ENCODE peak calls at places on chromosomes 7 and 10, in nine cellular contexts. One of them, this sample, is unnamed.

GRCh38 chr10:95445837-95446347 is 115.3 kb downstream of the SORBS1 start:
- DNase-seq in GM20000: peak; percentile 71
- DNase-seq in HFF-Myc: peak; percentile 45
- DNase-seq in tibial nerve: no peak
- DNase-seq in nephron progenitor cell: peak; percentile 46
- DNase-seq in heart left ventricle: peak; percentile 53
- DNase-seq in WTC11: peak; percentile 67
- DNase-seq in GM13977: peak; percentile 68
- DNase-seq in heart right ventricle: no peak
- DNase-seq in this sample: peak; percentile 44

GRCh38 chr7:130639391-130639790 is 29.2 kb downstream of the COPG2 start:
- DNase-seq in GM20000: no peak
- DNase-seq in HFF-Myc: no peak
- DNase-seq in tibial nerve: no peak
- DNase-seq in nephron progenitor cell: no peak
- DNase-seq in heart left ventricle: no peak
- DNase-seq in WTC11: no peak
- DNase-seq in GM13977: no peak
- DNase-seq in heart right ventricle: no peak
- DNase-seq in this sample: no peak

GRCh38 chr7:102096706-102097427 is 189.8 kb upstream of the SH2B2 start:
- DNase-seq in GM20000: no peak
- DNase-seq in HFF-Myc: no peak
- DNase-seq in tibial nerve: no peak
- DNase-seq in nephron progenitor cell: no peak
- DNase-seq in heart left ventricle: no peak
- DNase-seq in WTC11: no peak
- DNase-seq in GM13977: no peak
- DNase-seq in heart right ventricle: no peak
- DNase-seq in this sample: no peak

GRCh38 chr10:33441561-33441960 is 107.1 kb upstream of the NRP1 start:
- DNase-seq in GM20000: no peak
- DNase-seq in HFF-Myc: no peak
- DNase-seq in tibial nerve: no peak
- DNase-seq in nephron progenitor cell: no peak
- DNase-seq in heart left ventricle: no peak
- DNase-seq in WTC11: no peak
- DNase-seq in GM13977: no peak
- DNase-seq in heart right ventricle: no peak
- DNase-seq in this sample: no peak

GRCh38 chr7:115707236-115707635 is 323.3 kb downstream of the TFEC start:
- DNase-seq in GM20000: no peak
- DNase-seq in HFF-Myc: peak; percentile 11
- DNase-seq in tibial nerve: no peak
- DNase-seq in nephron progenitor cell: no peak
- DNase-seq in heart left ventricle: no peak
- DNase-seq in WTC11: peak; percentile 20
- DNase-seq in GM13977: peak; percentile 1
- DNase-seq in heart right ventricle: no peak
- DNase-seq in this sample: peak; percentile 6

GRCh38 chr7:7681191-7681935 is 37.0 kb downstream of the RPA3 start:
- DNase-seq in GM20000: peak; percentile 20
- DNase-seq in HFF-Myc: no peak
- DNase-seq in tibial nerve: peak; percentile 92
- DNase-seq in nephron progenitor cell: no peak
- DNase-seq in heart left ventricle: no peak
- DNase-seq in WTC11: no peak
- DNase-seq in GM13977: peak; percentile 23
- DNase-seq in heart right ventricle: no peak
- DNase-seq in this sample: peak; percentile 65

GRCh38 chr7:156827587-156828203 is 65.3 kb downstream of the LMBR1 start:
- DNase-seq in GM20000: no peak
- DNase-seq in HFF-Myc: no peak
- DNase-seq in tibial nerve: no peak
- DNase-seq in nephron progenitor cell: no peak
- DNase-seq in heart left ventricle: no peak
- DNase-seq in WTC11: no peak
- DNase-seq in GM13977: peak; percentile 10
- DNase-seq in heart right ventricle: no peak
- DNase-seq in this sample: no peak

GRCh38 chr7:142832452-142832851 is 22.4 kb upstream of the EPHB6 start:
- DNase-seq in GM20000: no peak
- DNase-seq in HFF-Myc: no peak
- DNase-seq in tibial nerve: no peak
- DNase-seq in nephron progenitor cell: no peak
- DNase-seq in heart left ventricle: no peak
- DNase-seq in WTC11: no peak
- DNase-seq in GM13977: no peak
- DNase-seq in heart right ventricle: no peak
- DNase-seq in this sample: no peak

GRCh38 chr7:139749545-139749944 is 28.3 kb downstream of the HIPK2 start:
- DNase-seq in GM20000: no peak
- DNase-seq in HFF-Myc: no peak
- DNase-seq in tibial nerve: no peak
- DNase-seq in nephron progenitor cell: no peak
- DNase-seq in heart left ventricle: no peak
- DNase-seq in WTC11: no peak
- DNase-seq in GM13977: no peak
- DNase-seq in heart right ventricle: no peak
- DNase-seq in this sample: no peak

GRCh38 chr10:45673074-45673628 is 579 bp upstream of the ZFAND4 start:
- DNase-seq in GM20000: no peak
- DNase-seq in HFF-Myc: no peak
- DNase-seq in tibial nerve: peak; percentile 11
- DNase-seq in nephron progenitor cell: no peak
- DNase-seq in heart left ventricle: peak; percentile 34
- DNase-seq in WTC11: peak; percentile 17
- DNase-seq in GM13977: no peak
- DNase-seq in heart right ventricle: peak; percentile 15
- DNase-seq in this sample: no peak

GRCh38 chr10:17031656-17032630 is 97.7 kb downstream of the CUBN start:
- DNase-seq in GM20000: no peak
- DNase-seq in HFF-Myc: no peak
- DNase-seq in tibial nerve: no peak
- DNase-seq in nephron progenitor cell: no peak
- DNase-seq in heart left ventricle: no peak
- DNase-seq in WTC11: no peak
- DNase-seq in GM13977: no peak
- DNase-seq in heart right ventricle: no peak
- DNase-seq in this sample: no peak

GRCh38 chr10:83564889-83565588 is 574.3 kb upstream of the GHITM start:
- DNase-seq in GM20000: no peak
- DNase-seq in HFF-Myc: no peak
- DNase-seq in tibial nerve: no peak
- DNase-seq in nephron progenitor cell: no peak
- DNase-seq in heart left ventricle: no peak
- DNase-seq in WTC11: no peak
- DNase-seq in GM13977: no peak
- DNase-seq in heart right ventricle: no peak
- DNase-seq in this sample: no peak

GRCh38 chr7:1947586-1948217 is 277.6 kb downstream of the ELFN1 start:
- DNase-seq in GM20000: no peak
- DNase-seq in HFF-Myc: no peak
- DNase-seq in tibial nerve: no peak
- DNase-seq in nephron progenitor cell: no peak
- DNase-seq in heart left ventricle: no peak
- DNase-seq in WTC11: no peak
- DNase-seq in GM13977: no peak
- DNase-seq in heart right ventricle: peak; percentile 9
- DNase-seq in this sample: no peak

GRCh38 chr7:2271273-2272026 is 29.4 kb downstream of the NUDT1 start:
- DNase-seq in GM20000: no peak
- DNase-seq in HFF-Myc: no peak
- DNase-seq in tibial nerve: no peak
- DNase-seq in nephron progenitor cell: no peak
- DNase-seq in heart left ventricle: no peak
- DNase-seq in WTC11: no peak
- DNase-seq in GM13977: no peak
- DNase-seq in heart right ventricle: no peak
- DNase-seq in this sample: no peak

GRCh38 chr7:93160410-93160809 is 12.2 kb upstream of the SAMD9L start:
- DNase-seq in GM20000: no peak
- DNase-seq in HFF-Myc: no peak
- DNase-seq in tibial nerve: no peak
- DNase-seq in nephron progenitor cell: no peak
- DNase-seq in heart left ventricle: no peak
- DNase-seq in WTC11: no peak
- DNase-seq in GM13977: no peak
- DNase-seq in heart right ventricle: no peak
- DNase-seq in this sample: no peak

GRCh38 chr7:149690688-149691446 is 82.5 kb downstream of the ZNF467 start:
- DNase-seq in GM20000: no peak
- DNase-seq in HFF-Myc: peak; percentile 27
- DNase-seq in tibial nerve: peak; percentile 67
- DNase-seq in nephron progenitor cell: peak; percentile 80
- DNase-seq in heart left ventricle: peak; percentile 32
- DNase-seq in WTC11: peak; percentile 96
- DNase-seq in GM13977: no peak
- DNase-seq in heart right ventricle: peak; percentile 20
- DNase-seq in this sample: peak; percentile 54

GRCh38 chr10:93115661-93116383 is 42.1 kb downstream of the CYP26A1 start:
- DNase-seq in GM20000: peak; percentile 66
- DNase-seq in HFF-Myc: peak; percentile 39
- DNase-seq in tibial nerve: peak; percentile 86
- DNase-seq in nephron progenitor cell: peak; percentile 63
- DNase-seq in heart left ventricle: peak; percentile 49
- DNase-seq in WTC11: peak; percentile 88
- DNase-seq in GM13977: peak; percentile 70
- DNase-seq in heart right ventricle: peak; percentile 53
- DNase-seq in this sample: peak; percentile 80
- TF ChIP-seq CTCF in GM20000: peak; percentile 45
- TF ChIP-seq CTCF in HFF-Myc: peak; percentile 66
- TF ChIP-seq CTCF in tibial nerve: no peak
- TF ChIP-seq CTCF in nephron progenitor cell: no peak
- TF ChIP-seq CTCF in heart left ventricle: peak; percentile 49
- TF ChIP-seq CTCF in WTC11: peak; percentile 47
- TF ChIP-seq CTCF in GM13977: peak; percentile 79
- TF ChIP-seq CTCF in heart right ventricle: peak; percentile 42
- TF ChIP-seq CTCF in this sample: peak; percentile 55

DNA sequence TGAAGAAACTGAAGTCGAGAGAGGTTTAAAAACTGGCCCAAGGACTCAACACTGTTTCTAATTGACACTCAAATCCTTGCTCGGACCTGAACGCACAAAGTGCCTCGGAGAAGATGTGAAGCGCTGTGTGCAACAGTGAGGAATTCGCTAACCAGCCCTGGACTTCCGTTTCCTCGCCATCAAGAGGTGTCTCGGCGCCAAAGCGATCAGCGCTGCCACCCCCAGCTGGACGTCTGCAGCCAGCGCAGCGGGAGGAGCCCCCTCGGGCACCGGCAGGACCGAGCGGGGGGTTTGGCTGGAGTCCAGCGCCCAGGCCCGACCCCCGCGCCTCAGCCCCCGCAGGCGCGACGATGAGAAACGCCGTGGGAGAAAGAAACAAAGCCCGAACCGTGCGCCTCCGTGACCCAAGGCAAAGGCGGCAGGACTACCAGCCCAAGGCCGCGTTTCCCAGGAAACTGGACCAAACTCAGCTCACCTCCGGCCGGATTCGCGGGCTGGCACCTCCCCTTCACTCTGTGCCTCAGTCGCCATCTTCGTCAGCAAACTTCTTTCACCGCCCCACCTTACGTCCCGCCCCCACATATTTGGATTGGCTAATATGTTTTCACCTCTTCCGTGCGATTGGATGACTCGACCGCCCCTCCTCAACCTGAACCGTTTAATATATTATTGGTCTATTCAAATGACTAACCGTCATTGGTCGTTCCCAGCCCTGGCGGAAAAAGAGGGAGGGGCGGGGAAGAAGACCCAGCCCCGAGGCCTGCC is at the start of gene ARHGAP19:
- DNase-seq in GM20000: peak; percentile 95
- DNase-seq in HFF-Myc: peak; percentile 98
- DNase-seq in tibial nerve: peak; percentile 96
- DNase-seq in nephron progenitor cell: peak; percentile 92
- DNase-seq in heart left ventricle: peak; percentile 97
- DNase-seq in WTC11: peak; percentile 93
- DNase-seq in GM13977: peak; percentile 95
- DNase-seq in heart right ventricle: peak; percentile 89
- DNase-seq in this sample: peak; percentile 98
- TF ChIP-seq CTCF in GM20000: no peak
- TF ChIP-seq CTCF in HFF-Myc: no peak
- TF ChIP-seq CTCF in tibial nerve: no peak
- TF ChIP-seq CTCF in nephron progenitor cell: no peak
- TF ChIP-seq CTCF in heart left ventricle: no peak
- TF ChIP-seq CTCF in WTC11: no peak
- TF ChIP-seq CTCF in GM13977: peak; percentile 6
- TF ChIP-seq CTCF in heart right ventricle: no peak
- TF ChIP-seq CTCF in this sample: no peak

DNA sequence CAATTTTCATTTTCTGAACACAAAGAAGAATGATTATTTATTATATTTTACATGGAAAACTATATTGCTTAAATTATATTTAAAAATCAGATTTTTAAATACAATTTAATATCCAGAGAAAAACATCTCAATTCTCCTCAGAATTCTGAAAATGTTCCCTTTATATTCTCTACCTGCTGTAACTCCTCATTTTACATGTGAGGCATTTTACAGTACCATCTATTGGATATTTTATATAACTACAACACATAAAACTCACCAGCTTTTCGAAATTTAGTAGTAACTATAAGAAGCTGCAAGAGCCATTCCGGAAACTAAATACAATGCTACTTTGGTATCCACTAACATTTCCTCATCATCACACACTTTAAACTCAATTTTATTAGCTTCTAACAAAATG is 264.6 kb downstream of the DGKB start:
- DNase-seq in GM20000: no peak
- DNase-seq in HFF-Myc: no peak
- DNase-seq in tibial nerve: no peak
- DNase-seq in nephron progenitor cell: no peak
- DNase-seq in heart left ventricle: no peak
- DNase-seq in WTC11: no peak
- DNase-seq in GM13977: no peak
- DNase-seq in heart right ventricle: no peak
- DNase-seq in this sample: no peak
- TF ChIP-seq CTCF in GM20000: no peak
- TF ChIP-seq CTCF in HFF-Myc: no peak
- TF ChIP-seq CTCF in tibial nerve: no peak
- TF ChIP-seq CTCF in nephron progenitor cell: no peak
- TF ChIP-seq CTCF in heart left ventricle: no peak
- TF ChIP-seq CTCF in WTC11: no peak
- TF ChIP-seq CTCF in GM13977: no peak
- TF ChIP-seq CTCF in heart right ventricle: no peak
- TF ChIP-seq CTCF in this sample: no peak

DNA sequence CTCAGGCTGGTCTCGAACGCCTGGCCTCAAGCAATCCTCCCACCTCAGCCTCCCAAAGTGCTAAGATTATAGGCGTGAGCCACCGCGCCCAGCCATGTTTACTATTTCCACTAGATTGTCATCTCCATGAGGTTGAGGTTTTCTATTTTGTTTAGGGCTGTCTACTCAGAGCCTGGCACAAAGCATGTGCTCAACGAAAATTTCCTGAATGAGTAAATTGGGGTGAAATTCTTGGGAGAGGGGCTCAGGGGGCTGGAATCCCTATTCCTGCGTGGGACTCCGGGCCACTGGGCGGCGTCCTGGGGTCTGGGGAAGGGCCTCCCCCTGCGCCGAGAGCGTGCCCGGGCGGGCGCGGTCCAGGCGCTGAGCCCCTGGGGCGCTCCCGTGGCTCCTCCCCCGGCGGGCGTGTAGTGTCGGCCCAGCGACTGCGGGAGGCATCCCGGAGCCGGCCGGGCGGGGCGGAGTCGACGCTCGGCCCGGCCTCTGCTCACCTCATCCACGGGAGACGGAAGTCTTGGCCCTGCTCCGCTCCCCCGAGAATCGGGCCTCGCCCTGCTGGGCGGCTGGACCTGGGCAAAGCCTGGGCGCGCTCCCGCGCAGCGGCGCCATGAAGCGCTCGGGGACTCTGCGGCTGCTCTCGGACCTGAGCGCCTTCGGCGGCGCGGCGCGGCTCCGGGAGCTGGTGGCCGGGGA is at the start of gene HPS6:
- DNase-seq in GM20000: peak; percentile 99
- DNase-seq in HFF-Myc: peak; percentile 42
- DNase-seq in tibial nerve: peak; percentile 69
- DNase-seq in nephron progenitor cell: peak; percentile 85
- DNase-seq in heart left ventricle: peak; percentile 95
- DNase-seq in WTC11: peak; percentile 74
- DNase-seq in GM13977: peak; percentile 99
- DNase-seq in heart right ventricle: peak; percentile 93
- DNase-seq in this sample: peak; percentile 91
- TF ChIP-seq CTCF in GM20000: no peak
- TF ChIP-seq CTCF in HFF-Myc: peak; percentile 16
- TF ChIP-seq CTCF in tibial nerve: peak; percentile 23
- TF ChIP-seq CTCF in nephron progenitor cell: no peak
- TF ChIP-seq CTCF in heart left ventricle: no peak
- TF ChIP-seq CTCF in WTC11: no peak
- TF ChIP-seq CTCF in GM13977: peak; percentile 8
- TF ChIP-seq CTCF in heart right ventricle: peak; percentile 28
- TF ChIP-seq CTCF in this sample: no peak